ENCODE peak calls at places on chromosomes 5 and 9, in eight cellular contexts. J, L, T, G, S, N, B and P are unnamed samples.

GRCh38 chr5:141957367-141957993 is 522 bp downstream of the PCDH12 start:
- DNase-seq in J (no peak), L (no peak), T (no peak), G (no peak), S (no peak), N (peak; percentile 25), B (peak; percentile 26), P (no peak)

GRCh38 chr5:90402521-90403255 is 6.9 kb downstream of the CETN3 start:
- DNase-seq in J (no peak), L (no peak), T (peak; percentile 1), G (no peak), S (no peak), N (no peak), B (no peak), P (no peak)

GRCh38 chr5:111251941-111252340 is 27.8 kb downstream of the CAMK4 start:
- DNase-seq in J (no peak), L (no peak), T (peak; percentile 22), G (no peak), S (no peak), N (no peak), B (no peak), P (no peak)

GRCh38 chr9:134293031-134293521 is 33.2 kb upstream of the RXRA start:
- DNase-seq in J (no peak), L (no peak), T (no peak), G (peak; percentile 61), S (no peak), N (no peak), B (no peak), P (no peak)

GRCh38 chr5:80249876-80250275 is 6.0 kb downstream of the SERINC5 start:
- DNase-seq in J (no peak), L (no peak), T (no peak), G (no peak), S (no peak), N (peak; percentile 45), B (no peak), P (no peak)

GRCh38 chr9:107989099-107989498 is 499.5 kb upstream of the KLF4 start:
- DNase-seq in J (no peak), L (no peak), T (no peak), G (no peak), S (no peak), N (no peak), B (peak; percentile 14), P (no peak)

GRCh38 chr9:34457266-34458012 is 931 bp downstream of the FAM219A start:
- DNase-seq in J (no peak), L (no peak), T (peak; percentile 77), G (peak; percentile 85), S (peak; percentile 86), N (peak; percentile 80), B (peak; percentile 74), P (peak; percentile 87)

GRCh38 chr9:89234636-89235035 is 56.0 kb upstream of the SHC3 start:
- DNase-seq in J (no peak), L (no peak), T (peak; percentile 13), G (peak; percentile 87), S (no peak), N (peak; percentile 72), B (peak; percentile 34), P (no peak)

GRCh38 chr9:114100536-114100935 is 1.4 kb upstream of the KIF12 start:
- DNase-seq in J (no peak), L (no peak), T (no peak), G (no peak), S (no peak), N (no peak), B (no peak), P (no peak)

GRCh38 chr5:54457094-54457531 is 1.6 kb downstream of the HSPB3 start:
- DNase-seq in J (no peak), L (no peak), T (peak; percentile 90), G (no peak), S (no peak), N (peak; percentile 19), B (peak; percentile 92), P (no peak)

GRCh38 chr5:32325067-32325466 is 12.3 kb upstream of the MTMR12 start:
- DNase-seq in J (no peak), L (no peak), T (peak; percentile 38), G (no peak), S (no peak), N (no peak), B (peak; percentile 61), P (no peak)

GRCh38 chr5:68292316-68292715 is 76.8 kb downstream of the PIK3R1 start:
- DNase-seq in J (no peak), L (no peak), T (peak; percentile 25), G (no peak), S (no peak), N (no peak), B (no peak), P (no peak)

GRCh38 chr5:25568989-25569625 is 924.3 kb upstream of the CDH10 start:
- DNase-seq in J (no peak), L (no peak), T (no peak), G (no peak), S (no peak), N (peak; percentile 33), B (no peak), P (no peak)

GRCh38 chr5:103259705-103260355 is 1.3 kb downstream of the MACIR start:
- DNase-seq in J (no peak), L (no peak), T (peak; percentile 23), G (no peak), S (no peak), N (peak; percentile 58), B (peak; percentile 45), P (no peak)

DNA sequence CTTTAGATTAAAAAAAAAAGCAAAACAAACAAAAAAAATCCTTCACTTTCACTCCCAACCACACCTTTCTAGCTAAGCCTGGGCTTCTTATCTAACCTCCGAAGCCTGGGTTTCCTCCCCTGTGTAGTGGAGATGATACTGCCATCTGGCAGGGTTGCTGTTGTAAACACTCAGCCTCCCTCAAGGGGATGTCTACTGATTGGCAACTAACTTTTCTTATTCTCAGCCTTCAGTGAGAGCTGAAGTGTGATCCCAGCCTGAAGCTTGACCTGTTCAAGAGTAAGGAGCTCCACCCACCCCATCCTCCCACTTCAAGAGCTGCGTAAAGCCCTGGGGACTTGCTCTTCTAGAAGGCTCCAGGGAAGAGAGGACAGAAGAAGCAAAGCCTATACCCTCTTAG is 21.5 kb upstream of the WWC1 start:
- DNase-seq in J (no peak), L (no peak), T (peak; percentile 13), G (no peak), S (no peak), N (peak; percentile 45), B (peak; percentile 38), P (no peak)
- H3K27ac ChIP-seq in J (no peak overlapping the region), L (no peak overlapping the region), T (no peak overlapping the region), G (no peak overlapping the region), S (no peak overlapping the region), N (no peak overlapping the region), B (no peak overlapping the region), P (no peak overlapping the region)

GRCh38 chr5:13478831-13479465 is 465.5 kb downstream of the DNAH5 start:
- DNase-seq in J (no peak), L (no peak), T (peak; percentile 46), G (no peak), S (no peak), N (peak; percentile 83), B (peak; percentile 1), P (no peak)
- TF ChIP-seq CTCF in J (no peak), L (no peak), T (peak; percentile 64), G (peak; percentile 14), S (peak; percentile 51), N (peak; percentile 78), B (no peak), P (no peak)

DNA sequence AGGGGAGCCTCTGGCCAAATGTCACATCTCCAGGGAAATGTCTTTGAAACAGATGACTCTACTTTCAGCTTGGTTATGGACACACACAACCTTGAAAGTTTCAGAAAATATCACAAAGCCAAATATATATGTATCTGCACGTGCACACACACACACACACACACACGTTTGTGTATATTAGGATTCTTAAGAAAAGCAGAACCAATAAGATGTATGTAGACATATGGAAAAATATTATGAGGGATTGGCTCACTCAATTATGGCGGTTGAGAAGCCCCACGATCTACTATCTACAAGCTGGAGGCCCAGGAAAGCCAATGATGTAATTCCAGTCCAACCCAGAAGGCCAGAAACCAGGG is 194.9 kb downstream of the PALM2AKAP2 start:
- DNase-seq in J (no peak), L (no peak), T (no peak), G (no peak), S (no peak), N (no peak), B (no peak), P (no peak)
- H3K27ac ChIP-seq in J (no peak overlapping the region), L (no peak overlapping the region), T (no peak overlapping the region), G (no peak overlapping the region), S (no peak overlapping the region), N (no peak overlapping the region), B (no peak overlapping the region), P (peak overlapping the region; percentile 46)

GRCh38 chr5:151110992-151111391 is 30.2 kb upstream of the TNIP1 start:
- DNase-seq in J (no peak), L (no peak), T (no peak), G (no peak), S (no peak), N (no peak), B (no peak), P (no peak)
- TF ChIP-seq CTCF in J (no peak), L (no peak), T (no peak), G (no peak), S (no peak), N (no peak), B (no peak), P (no peak)

GRCh38 chr5:151699071-151699901 is 12.6 kb upstream of the SPARC start:
- DNase-seq in J (no peak), L (no peak), T (peak; percentile 99), G (no peak), S (peak; percentile 88), N (no peak), B (peak; percentile 98), P (peak; percentile 90)
- H3K27ac ChIP-seq in J (no peak overlapping the region), L (peak overlapping the region; percentile 1), T (peak overlapping the region; percentile 92), G (peak overlapping the region; percentile 71), S (peak overlapping the region; percentile 88), N (no peak overlapping the region), B (no peak overlapping the region), P (peak overlapping the region; percentile 79)